ENCODE peak calls at places on chromosomes 3 and 15, in four cellular contexts. U is HEK293T, M is iPS-NIHi11, R is A549. B is an unnamed sample.

GRCh38 chr15:77599899-77600298 is 32.8 kb downstream of the LINGO1 start:
- DNase-seq in M (peak), R (peak), U (peak), B (peak)

GRCh38 chr3:190810957-190811356 is 51.5 kb downstream of the GMNC start:
- DNase-seq in R (no peak), U (no peak), M (no peak), B (no peak)

GRCh38 chr3:195825857-195826804 is 14.4 kb upstream of the MUC4 start:
- DNase-seq in M (no peak), R (no peak), U (no peak), B (no peak)

GRCh38 chr3:194730369-194730768 is 44.7 kb downstream of the FAM43A start:
- DNase-seq in M (peak), R (no peak), U (no peak), B (no peak)

GRCh38 chr15:27418729-27419128 is 447.7 kb downstream of the GABRG3 start:
- DNase-seq in U (no peak), M (peak), R (no peak), B (peak)

GRCh38 chr3:123085293-123085949 is 18.6 kb downstream of the PDIA5 start:
- DNase-seq in M (no peak), R (no peak), U (peak), B (peak)

GRCh38 chr3:177300842-177301241 is 103.6 kb upstream of the TBL1XR1 start:
- DNase-seq in U (no peak), R (no peak), M (no peak), B (no peak)

GRCh38 chr3:59709702-59710555 is 660.1 kb upstream of the CFAP20DC start:
- DNase-seq in R (no peak), U (no peak), M (no peak), B (no peak)

GRCh38 chr15:68154923-68155559 is 50.1 kb downstream of the CALML4 start:
- DNase-seq in R (peak), U (peak), M (peak), B (peak)

GRCh38 chr3:125037498-125038150 is 18.2 kb downstream of the HEG1 start:
- DNase-seq in U (no peak), M (no peak), R (no peak), B (no peak)

GRCh38 chr3:20648294-20648693 is 462.3 kb upstream of the SGO1 start:
- DNase-seq in U (no peak), R (peak), M (no peak), B (peak)